ENCODE peak calls at places on chromosomes 5 and 9, in six cellular contexts. One of them, this sample, is unnamed.

GRCh38 chr5:10635257-10635860 is 71.5 kb downstream of the ANKRD33B start:
- DNase-seq in PC-3: peak
- DNase-seq in A549: no peak
- DNase-seq in SJCRH30: no peak
- DNase-seq in pancreas: no peak
- DNase-seq in RWPE1: peak
- DNase-seq in this sample: no peak

GRCh38 chr5:3741372-3741770 is 145.7 kb downstream of the IRX1 start:
- DNase-seq in PC-3: peak
- DNase-seq in A549: peak
- DNase-seq in SJCRH30: no peak
- DNase-seq in pancreas: no peak
- DNase-seq in RWPE1: peak
- DNase-seq in this sample: no peak

GRCh38 chr9:7315116-7315515 is 484.5 kb downstream of the DMAC1 start:
- DNase-seq in PC-3: no peak
- DNase-seq in A549: no peak
- DNase-seq in SJCRH30: peak
- DNase-seq in pancreas: no peak
- DNase-seq in RWPE1: no peak
- DNase-seq in this sample: no peak

GRCh38 chr5:3027185-3027865 is 275.8 kb upstream of the IRX2 start:
- DNase-seq in PC-3: no peak
- DNase-seq in A549: no peak
- DNase-seq in SJCRH30: no peak
- DNase-seq in pancreas: peak
- DNase-seq in RWPE1: no peak
- DNase-seq in this sample: no peak

GRCh38 chr5:150261231-150261630 is 28.3 kb downstream of the CAMK2A start:
- DNase-seq in PC-3: peak
- DNase-seq in A549: no peak
- DNase-seq in SJCRH30: no peak
- DNase-seq in pancreas: no peak
- DNase-seq in RWPE1: no peak
- DNase-seq in this sample: no peak

GRCh38 chr5:36528588-36528987 is 77.8 kb upstream of the SLC1A3 start:
- DNase-seq in PC-3: no peak
- DNase-seq in A549: no peak
- DNase-seq in SJCRH30: no peak
- DNase-seq in pancreas: no peak
- DNase-seq in RWPE1: no peak
- DNase-seq in this sample: no peak

GRCh38 chr9:136095028-136095494 is at the start of gene NACC2:
- DNase-seq in PC-3: peak
- DNase-seq in A549: peak
- DNase-seq in SJCRH30: no peak
- DNase-seq in pancreas: peak
- DNase-seq in RWPE1: peak
- DNase-seq in this sample: peak

GRCh38 chr5:16866795-16867584 is 69.1 kb downstream of the MYO10 start:
- DNase-seq in PC-3: no peak
- DNase-seq in A549: no peak
- DNase-seq in SJCRH30: peak
- DNase-seq in pancreas: peak
- DNase-seq in RWPE1: no peak
- DNase-seq in this sample: no peak

GRCh38 chr5:152113401-152113800 is 188.8 kb upstream of the GLRA1 start:
- DNase-seq in PC-3: no peak
- DNase-seq in A549: no peak
- DNase-seq in SJCRH30: no peak
- DNase-seq in pancreas: no peak
- DNase-seq in RWPE1: no peak
- DNase-seq in this sample: no peak

GRCh38 chr5:13625616-13626198 is 318.8 kb downstream of the DNAH5 start:
- DNase-seq in PC-3: peak
- DNase-seq in A549: no peak
- DNase-seq in SJCRH30: no peak
- DNase-seq in pancreas: no peak
- DNase-seq in RWPE1: no peak
- DNase-seq in this sample: no peak

GRCh38 chr9:113622600-113623400 is 159.3 kb downstream of the RGS3 start:
- DNase-seq in PC-3: peak
- DNase-seq in A549: peak
- DNase-seq in SJCRH30: peak
- DNase-seq in pancreas: no peak
- DNase-seq in RWPE1: peak
- DNase-seq in this sample: no peak

GRCh38 chr5:107072967-107073366 is 597.8 kb downstream of the EFNA5 start:
- DNase-seq in PC-3: no peak
- DNase-seq in A549: no peak
- DNase-seq in SJCRH30: no peak
- DNase-seq in pancreas: no peak
- DNase-seq in RWPE1: peak
- DNase-seq in this sample: no peak

GRCh38 chr5:107063511-107063910 is 607.2 kb downstream of the EFNA5 start:
- DNase-seq in PC-3: peak
- DNase-seq in A549: no peak
- DNase-seq in SJCRH30: no peak
- DNase-seq in pancreas: no peak
- DNase-seq in RWPE1: peak
- DNase-seq in this sample: no peak

GRCh38 chr5:107072440-107072839 is 598.3 kb downstream of the EFNA5 start:
- DNase-seq in PC-3: no peak
- DNase-seq in A549: no peak
- DNase-seq in SJCRH30: no peak
- DNase-seq in pancreas: no peak
- DNase-seq in RWPE1: no peak
- DNase-seq in this sample: no peak

GRCh38 chr5:107068782-107069181 is 602.0 kb downstream of the EFNA5 start:
- DNase-seq in PC-3: no peak
- DNase-seq in A549: no peak
- DNase-seq in SJCRH30: no peak
- DNase-seq in pancreas: no peak
- DNase-seq in RWPE1: no peak
- DNase-seq in this sample: no peak

GRCh38 chr5:107067391-107067790 is 603.3 kb downstream of the EFNA5 start:
- DNase-seq in PC-3: no peak
- DNase-seq in A549: no peak
- DNase-seq in SJCRH30: no peak
- DNase-seq in pancreas: peak
- DNase-seq in RWPE1: no peak
- DNase-seq in this sample: no peak
- H3K27ac ChIP-seq in PC-3: no peak
- H3K27ac ChIP-seq in A549: no peak
- H3K27ac ChIP-seq in SJCRH30: no peak
- H3K27ac ChIP-seq in pancreas: no peak
- H3K27ac ChIP-seq in RWPE1: no peak
- H3K27ac ChIP-seq in this sample: no peak

DNA sequence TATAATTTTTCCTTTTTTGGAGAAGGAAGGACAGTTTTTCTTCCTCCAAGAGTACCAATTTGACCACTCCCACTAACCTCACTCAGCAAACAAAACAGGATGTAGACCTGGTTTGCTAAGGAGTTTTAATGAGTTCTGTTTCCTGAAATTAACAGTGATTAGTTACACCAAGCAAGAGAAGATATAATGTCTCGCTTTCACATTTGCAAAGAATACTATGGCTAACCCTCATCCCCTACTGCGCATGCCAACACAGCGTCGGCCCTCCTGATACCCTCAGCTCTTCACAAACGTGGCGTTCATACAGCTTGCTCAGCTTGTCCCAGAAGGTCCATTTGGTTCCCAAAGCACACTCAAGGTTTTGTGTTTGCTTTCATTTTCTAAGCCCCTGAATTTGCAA is 41.9 kb upstream of the IPPK start:
- DNase-seq in PC-3: no peak
- DNase-seq in A549: no peak
- DNase-seq in SJCRH30: no peak
- DNase-seq in pancreas: no peak
- DNase-seq in RWPE1: no peak
- DNase-seq in this sample: no peak
- H3K27ac ChIP-seq in PC-3: no peak
- H3K27ac ChIP-seq in A549: no peak
- H3K27ac ChIP-seq in SJCRH30: no peak
- H3K27ac ChIP-seq in pancreas: no peak
- H3K27ac ChIP-seq in RWPE1: peak
- H3K27ac ChIP-seq in this sample: no peak

DNA sequence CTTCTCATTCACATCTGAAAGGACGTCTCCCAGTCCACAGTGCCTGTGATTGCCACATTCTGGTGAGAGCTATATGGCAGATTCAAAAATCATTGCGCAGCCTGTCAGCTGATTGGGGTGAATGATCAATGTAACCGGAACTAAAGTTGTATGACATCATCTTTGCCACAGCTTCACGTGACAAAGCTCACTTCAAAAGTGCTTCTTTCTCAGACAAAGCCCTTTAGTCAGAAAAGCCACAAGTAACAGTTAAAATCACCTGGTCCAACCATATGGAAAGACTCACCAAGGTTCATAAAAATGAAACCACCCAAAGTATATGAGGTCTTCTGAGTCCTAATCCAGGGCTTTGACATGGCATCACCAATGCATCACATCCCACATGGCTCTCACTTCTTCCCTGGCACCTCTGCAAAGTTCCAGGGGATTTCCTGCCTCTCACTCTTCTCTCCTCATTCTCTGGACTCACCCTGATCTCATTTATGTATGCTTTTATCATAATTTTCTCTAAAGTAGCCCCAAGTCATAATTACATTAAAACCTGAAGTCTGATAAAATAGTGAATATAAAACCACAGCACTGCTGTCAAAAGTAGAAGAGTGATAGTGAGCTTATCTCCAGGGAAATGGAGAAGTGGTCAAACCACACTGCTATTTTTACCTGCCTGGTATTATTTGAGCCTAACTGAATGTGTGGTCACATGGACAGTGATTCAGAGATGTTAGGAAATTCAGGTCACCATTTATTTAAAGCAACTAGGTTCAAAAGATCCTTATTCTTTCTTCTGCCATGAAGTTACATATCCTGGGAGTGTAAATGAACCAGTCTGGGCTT is 193.1 kb upstream of the PTGER4 start:
- DNase-seq in PC-3: peak
- DNase-seq in A549: no peak
- DNase-seq in SJCRH30: peak
- DNase-seq in pancreas: no peak
- DNase-seq in RWPE1: no peak
- DNase-seq in this sample: no peak
- H3K27ac ChIP-seq in PC-3: no peak
- H3K27ac ChIP-seq in A549: no peak
- H3K27ac ChIP-seq in SJCRH30: no peak
- H3K27ac ChIP-seq in pancreas: peak
- H3K27ac ChIP-seq in RWPE1: no peak
- H3K27ac ChIP-seq in this sample: peak

DNA sequence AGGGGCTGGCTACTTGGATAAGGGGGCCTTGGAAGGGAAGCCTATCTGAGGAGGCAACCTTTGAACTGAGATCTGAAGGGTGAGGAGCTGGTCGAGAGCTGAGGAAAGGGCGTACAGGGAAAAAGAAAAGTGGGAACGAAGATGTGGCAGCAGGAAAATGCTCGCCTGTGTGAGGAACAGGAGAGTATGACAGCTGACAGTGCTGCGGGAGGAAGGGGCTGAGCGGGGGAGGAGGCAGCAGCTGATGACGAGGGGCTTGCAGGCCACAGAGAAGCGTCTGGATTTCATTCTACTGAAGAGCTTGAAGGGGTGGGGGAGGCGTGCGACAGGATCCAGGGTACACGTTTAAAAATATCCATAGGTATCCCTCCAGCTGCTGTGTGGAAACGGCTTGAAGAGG is 28.9 kb downstream of the SH3PXD2B start:
- DNase-seq in PC-3: no peak
- DNase-seq in A549: no peak
- DNase-seq in SJCRH30: no peak
- DNase-seq in pancreas: no peak
- DNase-seq in RWPE1: no peak
- DNase-seq in this sample: no peak
- H3K27ac ChIP-seq in PC-3: no peak
- H3K27ac ChIP-seq in A549: no peak
- H3K27ac ChIP-seq in SJCRH30: no peak
- H3K27ac ChIP-seq in pancreas: no peak
- H3K27ac ChIP-seq in RWPE1: no peak
- H3K27ac ChIP-seq in this sample: peak

GRCh38 chr5:143596500-143596820 is 193.0 kb upstream of the NR3C1 start:
- DNase-seq in PC-3: no peak
- DNase-seq in A549: no peak
- DNase-seq in SJCRH30: no peak
- DNase-seq in pancreas: no peak
- DNase-seq in RWPE1: no peak
- DNase-seq in this sample: no peak
- H3K27ac ChIP-seq in PC-3: peak
- H3K27ac ChIP-seq in A549: peak
- H3K27ac ChIP-seq in SJCRH30: no peak
- H3K27ac ChIP-seq in pancreas: peak
- H3K27ac ChIP-seq in RWPE1: no peak
- H3K27ac ChIP-seq in this sample: no peak

DNA sequence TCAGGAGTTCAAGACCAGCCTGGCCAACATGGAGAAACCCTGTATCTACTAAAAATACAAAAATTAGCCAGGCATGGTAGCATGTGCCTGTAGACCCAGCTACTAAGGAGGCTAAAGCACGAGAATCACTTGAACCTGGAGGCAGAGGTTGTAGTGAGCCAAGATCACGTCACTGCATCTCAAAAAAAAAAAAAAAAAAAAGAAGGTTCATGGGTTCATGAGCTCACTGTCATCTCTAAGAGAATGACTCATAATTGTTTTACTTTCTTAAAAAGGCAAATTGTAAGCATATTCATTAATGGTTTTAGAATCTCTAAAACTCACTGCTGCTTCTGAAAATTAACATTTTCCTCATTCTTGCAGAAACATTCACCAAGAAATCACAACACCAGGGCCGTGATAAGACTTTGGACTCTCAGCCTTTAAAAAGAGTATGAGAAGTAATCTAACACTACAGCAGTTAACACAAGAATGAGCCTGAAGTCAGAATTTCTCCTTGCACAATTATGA is 103.6 kb downstream of the GNA14 start:
- DNase-seq in PC-3: no peak
- DNase-seq in A549: no peak
- DNase-seq in SJCRH30: no peak
- DNase-seq in pancreas: no peak
- DNase-seq in RWPE1: no peak
- DNase-seq in this sample: no peak
- H3K27ac ChIP-seq in PC-3: no peak
- H3K27ac ChIP-seq in A549: no peak
- H3K27ac ChIP-seq in SJCRH30: no peak
- H3K27ac ChIP-seq in pancreas: no peak
- H3K27ac ChIP-seq in RWPE1: no peak
- H3K27ac ChIP-seq in this sample: no peak

DNA sequence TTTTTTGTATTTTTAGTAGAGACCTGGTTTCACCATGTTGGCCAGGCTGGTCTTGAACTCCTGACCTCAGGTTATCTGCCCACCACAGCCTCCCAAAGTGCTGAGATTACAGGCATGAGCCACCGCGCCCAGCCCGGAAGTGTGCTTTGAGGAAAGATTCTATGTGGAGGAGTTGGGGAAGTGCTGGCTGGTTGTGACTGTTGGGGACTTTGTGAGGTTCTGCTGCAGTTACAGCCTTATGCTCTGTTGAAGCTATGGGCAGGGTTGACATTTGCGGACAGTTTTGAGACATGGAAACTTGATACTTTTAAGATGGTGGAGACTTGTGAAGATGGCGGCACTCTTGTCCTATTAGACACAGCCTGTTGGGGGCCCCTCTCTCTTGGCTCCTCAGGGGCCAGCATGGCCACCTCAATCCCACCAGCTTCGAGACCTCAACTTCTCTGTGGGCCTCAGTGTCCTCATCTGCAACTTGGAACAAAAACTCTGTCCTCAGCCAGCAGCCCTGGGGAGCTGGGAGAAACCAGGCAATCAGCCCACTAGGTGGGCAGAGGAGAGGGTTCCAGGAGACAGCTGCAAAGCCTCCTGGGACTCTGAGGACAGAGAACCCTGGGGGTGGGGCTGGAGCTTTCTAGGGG is 24.9 kb downstream of the C9orf50 start:
- DNase-seq in PC-3: no peak
- DNase-seq in A549: no peak
- DNase-seq in SJCRH30: no peak
- DNase-seq in pancreas: peak
- DNase-seq in RWPE1: no peak
- DNase-seq in this sample: no peak
- H3K27ac ChIP-seq in PC-3: no peak
- H3K27ac ChIP-seq in A549: peak
- H3K27ac ChIP-seq in SJCRH30: no peak
- H3K27ac ChIP-seq in pancreas: no peak
- H3K27ac ChIP-seq in RWPE1: peak
- H3K27ac ChIP-seq in this sample: peak